ENCODE peak calls at places on chromosome 17, in eight cellular contexts. S is cardiac fibroblast; M is fibroblast of pulmonary artery; Y is fibroblast of lung; K is cardiac muscle cell; O is choroid plexus epithelial cell; X is CD8-positive, alpha-beta T cell; E is A549. C is an unnamed sample.

GRCh38 chr17:60926466-60927183 is 249.0 kb downstream of the BCAS3 start:
- DNase-seq in M (peak), E (no peak), K (no peak), X (no peak), S (no peak), Y (peak), O (no peak), C (no peak)

GRCh38 chr17:27290916-27291598 is 2.9 kb upstream of the WSB1 start:
- DNase-seq in O (no peak), X (no peak), K (peak), Y (no peak), S (no peak), M (no peak), E (no peak), C (no peak)

GRCh38 chr17:72565758-72566157 is 444.9 kb downstream of the SOX9 start:
- DNase-seq in K (no peak), E (no peak), S (no peak), Y (no peak), M (no peak), O (no peak), X (no peak), C (no peak)

GRCh38 chr17:8300629-8301242 is 5.5 kb upstream of the SLC25A35 start:
- DNase-seq in K (peak), O (peak), Y (peak), S (peak), X (peak), E (peak), M (peak), C (no peak)

GRCh38 chr17:81695801-81696200 is 7.4 kb upstream of the MRPL12 start:
- DNase-seq in X (no peak), E (no peak), Y (no peak), M (no peak), K (no peak), S (no peak), O (no peak), C (no peak)

GRCh38 chr17:40910441-40910841 is 25.4 kb upstream of the KRT20 start:
- DNase-seq in Y (peak), X (no peak), K (no peak), M (peak), S (peak), E (no peak), O (peak), C (no peak)

GRCh38 chr17:55426851-55427586 is 5.4 kb upstream of the MMD start:
- DNase-seq in M (peak), X (no peak), O (peak), S (peak), K (no peak), E (no peak), Y (no peak), C (no peak)

GRCh38 chr17:36212958-36213357 is 2.1 kb downstream of the CCL4L2 start:
- DNase-seq in K (no peak), M (no peak), Y (no peak), E (no peak), O (no peak), S (no peak), X (no peak), C (no peak)

GRCh38 chr17:50289268-50289667 is 15.0 kb downstream of the TMEM92 start:
- DNase-seq in M (peak), K (no peak), E (no peak), O (peak), Y (peak), S (peak), X (no peak), C (no peak)

GRCh38 chr17:14805348-14805747 is 459.8 kb downstream of the PMP22 start:
- DNase-seq in K (no peak), M (peak), E (peak), O (peak), Y (no peak), X (no peak), S (peak), C (no peak)
- TF ChIP-seq CTCF in K (peak), M (no peak), E (peak), O (peak), Y (no peak), X (no peak), S (no peak), C (peak)

DNA sequence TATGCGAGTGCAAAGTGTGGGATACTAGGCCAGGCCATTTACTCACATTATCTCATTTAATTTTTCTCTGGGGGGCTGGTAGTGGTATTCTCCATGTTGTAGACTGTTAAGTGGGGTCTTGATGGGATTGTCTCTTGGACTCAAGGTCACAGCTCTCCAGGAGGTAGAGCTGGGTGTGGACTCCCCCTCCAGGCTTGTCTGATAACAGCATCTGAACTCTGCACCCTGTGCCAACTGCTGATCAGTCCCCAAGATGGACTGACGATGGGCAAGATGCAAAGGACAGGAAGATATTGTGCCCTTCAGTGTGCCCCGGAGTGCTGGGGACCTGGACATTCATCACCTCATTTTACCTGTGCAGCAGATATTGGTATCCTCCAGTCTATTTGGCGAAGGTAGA is 147.8 kb downstream of the MSI2 start:
- DNase-seq in O (no peak), S (no peak), Y (no peak), X (no peak), K (no peak), M (no peak), E (peak), C (no peak)
- TF ChIP-seq CTCF in O (no peak), S (no peak), Y (no peak), X (no peak), K (no peak), M (no peak), E (peak), C (no peak)

GRCh38 chr17:59752446-59752845 is 45.0 kb downstream of the VMP1 start:
- DNase-seq in O (no peak), K (no peak), S (no peak), X (no peak), M (no peak), Y (peak), E (no peak), C (no peak)

GRCh38 chr17:59754547-59754946 is 47.1 kb downstream of the VMP1 start:
- DNase-seq in M (peak), E (peak), S (peak), Y (peak), X (no peak), O (peak), K (no peak), C (no peak)

GRCh38 chr17:59751955-59752413 is 44.5 kb downstream of the VMP1 start:
- DNase-seq in X (no peak), S (no peak), Y (no peak), K (no peak), O (no peak), M (no peak), E (no peak), C (no peak)

GRCh38 chr17:59752922-59753321 is 45.5 kb downstream of the VMP1 start:
- DNase-seq in X (no peak), Y (no peak), S (no peak), M (no peak), E (no peak), K (no peak), O (no peak), C (no peak)

GRCh38 chr17:59753522-59754467 is 46.3 kb downstream of the VMP1 start:
- DNase-seq in K (peak), S (peak), Y (peak), O (peak), E (peak), M (peak), X (no peak), C (no peak)
- TF ChIP-seq CTCF in K (peak), S (peak), Y (peak), O (peak), E (peak), M (peak), X (peak), C (peak)

GRCh38 chr17:6603746-6604325 is 36.7 kb downstream of the KIAA0753 start:
- DNase-seq in M (peak), Y (no peak), S (peak), E (peak), O (peak), X (no peak), K (no peak), C (no peak)
- TF ChIP-seq CTCF in M (no peak), Y (no peak), S (no peak), E (no peak), O (no peak), X (no peak), K (no peak), C (no peak)